ENCODE peak calls at places on chromosome 3, in five cellular contexts. One of them, this sample, is unnamed.
A peak's percentile ranks its signal among the peaks of the same experiment; 100 is the strongest.

GRCh38 chr3:79414821-79415220 is 353.0 kb downstream of the ROBO1 start:
- DNase-seq in sigmoid colon: peak; percentile 82
- DNase-seq in GM12865: no peak
- DNase-seq in adrenal gland: no peak
- DNase-seq in bronchial epithelial cell: peak; percentile 74
- DNase-seq in this sample: no peak

GRCh38 chr3:38224357-38224756 is 41.3 kb upstream of the SLC22A13 start:
- DNase-seq in GM12865: no peak
- DNase-seq in bronchial epithelial cell: no peak
- DNase-seq in adrenal gland: no peak
- DNase-seq in sigmoid colon: no peak
- DNase-seq in this sample: no peak

GRCh38 chr3:159620873-159621272 is 367.8 kb upstream of the IL12A start:
- DNase-seq in sigmoid colon: no peak
- DNase-seq in bronchial epithelial cell: peak; percentile 91
- DNase-seq in adrenal gland: no peak
- DNase-seq in GM12865: no peak
- DNase-seq in this sample: peak; percentile 68

GRCh38 chr3:5005367-5005766 is 26.1 kb downstream of the BHLHE40 start:
- DNase-seq in GM12865: no peak
- DNase-seq in adrenal gland: no peak
- DNase-seq in bronchial epithelial cell: no peak
- DNase-seq in sigmoid colon: peak; percentile 39
- DNase-seq in this sample: no peak

GRCh38 chr3:35639251-35640185 is at the start of gene ARPP21:
- DNase-seq in adrenal gland: no peak
- DNase-seq in bronchial epithelial cell: no peak
- DNase-seq in sigmoid colon: peak; percentile 46
- DNase-seq in GM12865: no peak
- DNase-seq in this sample: peak; percentile 36

GRCh38 chr3:119700269-119700919 is 2.4 kb upstream of the CFAP91 start:
- DNase-seq in sigmoid colon: no peak
- DNase-seq in bronchial epithelial cell: peak; percentile 65
- DNase-seq in GM12865: peak; percentile 87
- DNase-seq in adrenal gland: no peak
- DNase-seq in this sample: no peak

GRCh38 chr3:138331143-138331894 is 1.7 kb upstream of the NME9 start:
- DNase-seq in adrenal gland: peak; percentile 33
- DNase-seq in sigmoid colon: no peak
- DNase-seq in bronchial epithelial cell: no peak
- DNase-seq in GM12865: peak; percentile 19
- DNase-seq in this sample: no peak

GRCh38 chr3:62065985-62066693 is 307.2 kb downstream of the FEZF2 start:
- DNase-seq in adrenal gland: no peak
- DNase-seq in GM12865: no peak
- DNase-seq in bronchial epithelial cell: no peak
- DNase-seq in sigmoid colon: no peak
- DNase-seq in this sample: no peak

GRCh38 chr3:55567121-55567520 is 80.0 kb upstream of the WNT5A start:
- DNase-seq in GM12865: no peak
- DNase-seq in sigmoid colon: no peak
- DNase-seq in bronchial epithelial cell: no peak
- DNase-seq in adrenal gland: no peak
- DNase-seq in this sample: no peak

GRCh38 chr3:65880350-65880749 is 158.4 kb downstream of the MAGI1 start:
- DNase-seq in GM12865: no peak
- DNase-seq in sigmoid colon: no peak
- DNase-seq in adrenal gland: no peak
- DNase-seq in bronchial epithelial cell: no peak
- DNase-seq in this sample: no peak

GRCh38 chr3:177525414-177525813 is 328.1 kb upstream of the TBL1XR1 start:
- DNase-seq in bronchial epithelial cell: no peak
- DNase-seq in adrenal gland: no peak
- DNase-seq in sigmoid colon: no peak
- DNase-seq in GM12865: no peak
- DNase-seq in this sample: no peak

GRCh38 chr3:164004205-164004604 is 1074.1 kb downstream of the SI start:
- DNase-seq in bronchial epithelial cell: no peak
- DNase-seq in adrenal gland: no peak
- DNase-seq in sigmoid colon: no peak
- DNase-seq in GM12865: no peak
- DNase-seq in this sample: no peak

GRCh38 chr3:129119365-129120100 is 2.1 kb downstream of the RAB43 start:
- DNase-seq in sigmoid colon: no peak
- DNase-seq in GM12865: no peak
- DNase-seq in bronchial epithelial cell: no peak
- DNase-seq in adrenal gland: peak; percentile 73
- DNase-seq in this sample: no peak

GRCh38 chr3:129118745-129119144 is 2.9 kb downstream of the RAB43 start:
- DNase-seq in sigmoid colon: no peak
- DNase-seq in GM12865: no peak
- DNase-seq in bronchial epithelial cell: no peak
- DNase-seq in adrenal gland: no peak
- DNase-seq in this sample: no peak

GRCh38 chr3:129121792-129122696 is at the start of gene RAB43:
- DNase-seq in sigmoid colon: peak; percentile 93
- DNase-seq in GM12865: peak; percentile 92
- DNase-seq in adrenal gland: peak; percentile 94
- DNase-seq in bronchial epithelial cell: peak; percentile 67
- DNase-seq in this sample: peak; percentile 88

GRCh38 chr3:129121016-129121791 is 400 bp downstream of the RAB43 start:
- DNase-seq in adrenal gland: no peak
- DNase-seq in sigmoid colon: no peak
- DNase-seq in bronchial epithelial cell: no peak
- DNase-seq in GM12865: no peak
- DNase-seq in this sample: no peak

DNA sequence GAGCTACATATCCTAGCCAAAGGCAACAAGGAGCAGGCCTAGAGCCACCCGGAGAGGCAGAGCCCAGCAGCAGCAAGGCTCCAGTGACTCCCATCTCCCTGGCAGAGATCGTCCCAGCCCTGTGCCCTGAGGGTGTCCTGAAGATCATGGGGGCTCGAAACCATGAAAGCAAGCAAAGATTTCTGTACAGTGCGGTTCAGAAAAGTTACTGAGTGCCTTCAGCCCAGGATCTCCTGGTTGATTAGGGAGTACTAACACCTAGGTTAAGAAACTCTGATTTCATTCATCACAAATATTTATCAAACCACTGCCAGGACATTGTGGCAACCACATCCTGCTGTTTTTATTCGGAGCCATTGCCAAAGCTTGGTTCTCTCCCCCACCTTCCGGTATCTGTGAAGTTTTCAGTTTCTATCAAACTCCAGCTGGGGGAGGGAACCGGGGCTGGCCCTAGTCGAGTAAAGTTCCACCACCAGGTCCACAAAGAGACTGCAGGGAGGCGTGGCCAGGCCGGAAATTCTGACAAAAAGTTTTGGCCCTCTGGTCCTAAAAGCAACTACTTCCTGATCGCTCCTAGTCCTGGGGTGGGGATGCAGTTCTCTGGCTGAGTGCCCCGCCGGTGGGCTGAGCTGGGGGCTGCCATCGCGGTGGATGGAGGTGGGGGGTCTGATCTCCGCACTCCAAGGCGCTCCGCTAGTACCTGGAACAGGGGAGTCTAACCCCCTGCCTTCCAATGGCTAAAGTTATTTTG is 1.2 kb downstream of the RAB43 start:
- DNase-seq in bronchial epithelial cell: peak; percentile 95
- DNase-seq in sigmoid colon: peak; percentile 94
- DNase-seq in adrenal gland: peak; percentile 97
- DNase-seq in GM12865: peak; percentile 97
- DNase-seq in this sample: peak; percentile 87
- TF ChIP-seq CTCF in bronchial epithelial cell: peak; percentile 34
- TF ChIP-seq CTCF in sigmoid colon: no peak
- TF ChIP-seq CTCF in adrenal gland: peak; percentile 52
- TF ChIP-seq CTCF in GM12865: no peak
- TF ChIP-seq CTCF in this sample: peak; percentile 11

GRCh38 chr3:67558429-67558828 is 96.0 kb downstream of the SUCLG2 start:
- DNase-seq in adrenal gland: peak; percentile 51
- DNase-seq in GM12865: no peak
- DNase-seq in sigmoid colon: peak; percentile 71
- DNase-seq in bronchial epithelial cell: no peak
- DNase-seq in this sample: no peak
- H3K4me3 ChIP-seq in adrenal gland: no peak overlapping the region
- H3K4me3 ChIP-seq in GM12865: no peak overlapping the region
- H3K4me3 ChIP-seq in sigmoid colon: no peak overlapping the region
- H3K4me3 ChIP-seq in bronchial epithelial cell: no peak overlapping the region
- H3K4me3 ChIP-seq in this sample: no peak overlapping the region

GRCh38 chr3:48431224-48432029 is 1.5 kb upstream of the PLXNB1 start:
- DNase-seq in adrenal gland: no peak
- DNase-seq in GM12865: no peak
- DNase-seq in bronchial epithelial cell: no peak
- DNase-seq in sigmoid colon: peak; percentile 58
- DNase-seq in this sample: peak; percentile 34

GRCh38 chr3:48434591-48435222 is 4.8 kb upstream of the PLXNB1 start:
- DNase-seq in GM12865: no peak
- DNase-seq in adrenal gland: no peak
- DNase-seq in sigmoid colon: peak; percentile 61
- DNase-seq in bronchial epithelial cell: no peak
- DNase-seq in this sample: peak; percentile 42

GRCh38 chr3:48430359-48431101 is 644 bp upstream of the PLXNB1 start:
- DNase-seq in sigmoid colon: peak; percentile 81
- DNase-seq in GM12865: no peak
- DNase-seq in bronchial epithelial cell: no peak
- DNase-seq in adrenal gland: no peak
- DNase-seq in this sample: peak; percentile 33

GRCh38 chr3:48433472-48434118 is 3.7 kb upstream of the PLXNB1 start:
- DNase-seq in bronchial epithelial cell: peak; percentile 81
- DNase-seq in GM12865: no peak
- DNase-seq in sigmoid colon: peak; percentile 80
- DNase-seq in adrenal gland: no peak
- DNase-seq in this sample: peak; percentile 86

DNA sequence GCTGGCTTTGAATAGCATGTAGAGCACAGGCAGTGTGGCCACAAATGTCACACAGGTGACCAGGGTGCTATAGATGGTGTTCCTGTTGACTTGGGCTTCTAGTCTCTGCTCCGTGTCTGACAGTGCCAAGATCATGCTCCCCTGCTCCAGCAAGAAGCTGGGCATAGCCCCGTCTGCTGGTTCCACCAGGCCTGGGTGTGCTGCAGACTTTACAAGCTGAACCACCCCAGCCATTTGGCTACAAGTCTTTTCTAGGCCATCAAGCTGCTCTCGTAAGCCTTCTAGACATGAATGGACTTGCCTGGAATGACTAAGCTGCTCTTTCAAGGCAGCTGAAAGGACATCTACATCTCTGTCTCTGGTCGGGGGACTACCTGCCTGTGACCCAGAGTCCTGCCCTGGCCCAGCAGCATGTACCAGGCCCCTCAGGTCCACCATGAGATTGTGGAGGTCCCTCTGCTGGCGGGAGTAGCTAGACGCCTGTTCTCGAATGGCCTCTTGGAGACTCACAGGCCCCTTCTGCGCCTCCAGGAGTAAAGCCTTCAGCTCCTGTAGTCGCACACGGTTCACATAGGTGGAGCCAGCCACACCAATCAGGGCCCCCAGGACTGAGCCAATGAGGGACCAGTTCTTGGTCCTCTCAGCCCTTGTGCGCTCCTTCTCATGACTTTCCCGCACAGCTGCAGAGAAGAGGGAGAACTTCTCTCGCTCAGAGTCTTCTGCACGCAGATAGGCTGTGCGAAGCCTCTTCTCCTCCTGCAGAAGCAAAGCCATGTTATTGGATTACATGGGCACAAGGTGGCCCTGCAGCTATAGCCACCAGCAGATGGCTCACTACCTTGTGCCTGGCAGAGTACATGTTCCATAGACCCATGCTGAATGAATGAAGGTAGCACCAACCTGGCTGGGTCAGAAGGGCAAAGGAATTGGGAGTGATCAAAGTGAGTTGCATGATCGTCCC is 2.8 kb upstream of the PLXNB1 start:
- DNase-seq in adrenal gland: no peak
- DNase-seq in bronchial epithelial cell: peak; percentile 97
- DNase-seq in sigmoid colon: peak; percentile 59
- DNase-seq in GM12865: peak; percentile 46
- DNase-seq in this sample: peak; percentile 71
- TF ChIP-seq CTCF in adrenal gland: no peak
- TF ChIP-seq CTCF in bronchial epithelial cell: peak; percentile 30
- TF ChIP-seq CTCF in sigmoid colon: no peak
- TF ChIP-seq CTCF in GM12865: no peak
- TF ChIP-seq CTCF in this sample: peak; percentile 35

GRCh38 chr3:10935846-10936631 is 56.5 kb upstream of the SLC6A1 start:
- DNase-seq in adrenal gland: no peak
- DNase-seq in GM12865: no peak
- DNase-seq in bronchial epithelial cell: peak; percentile 70
- DNase-seq in sigmoid colon: peak; percentile 48
- DNase-seq in this sample: peak; percentile 49
- H3K4me3 ChIP-seq in adrenal gland: no peak overlapping the region
- H3K4me3 ChIP-seq in GM12865: no peak overlapping the region
- H3K4me3 ChIP-seq in bronchial epithelial cell: no peak overlapping the region
- H3K4me3 ChIP-seq in sigmoid colon: no peak overlapping the region
- H3K4me3 ChIP-seq in this sample: no peak overlapping the region

GRCh38 chr3:130480736-130481135 is 36.2 kb upstream of the COL6A6 start:
- DNase-seq in sigmoid colon: no peak
- DNase-seq in adrenal gland: no peak
- DNase-seq in GM12865: peak; percentile 18
- DNase-seq in bronchial epithelial cell: peak; percentile 44
- DNase-seq in this sample: no peak
- TF ChIP-seq CTCF in sigmoid colon: peak; percentile 5
- TF ChIP-seq CTCF in adrenal gland: peak; percentile 35
- TF ChIP-seq CTCF in GM12865: peak; percentile 15
- TF ChIP-seq CTCF in bronchial epithelial cell: peak; percentile 47
- TF ChIP-seq CTCF in this sample: peak; percentile 26

GRCh38 chr3:14725564-14726420 is 50.9 kb downstream of the C3orf20 start:
- DNase-seq in sigmoid colon: peak; percentile 89
- DNase-seq in GM12865: no peak
- DNase-seq in bronchial epithelial cell: no peak
- DNase-seq in adrenal gland: peak; percentile 77
- DNase-seq in this sample: no peak
- H3K4me3 ChIP-seq in sigmoid colon: no peak overlapping the region
- H3K4me3 ChIP-seq in GM12865: no peak overlapping the region
- H3K4me3 ChIP-seq in bronchial epithelial cell: no peak overlapping the region
- H3K4me3 ChIP-seq in adrenal gland: no peak overlapping the region
- H3K4me3 ChIP-seq in this sample: no peak overlapping the region

DNA sequence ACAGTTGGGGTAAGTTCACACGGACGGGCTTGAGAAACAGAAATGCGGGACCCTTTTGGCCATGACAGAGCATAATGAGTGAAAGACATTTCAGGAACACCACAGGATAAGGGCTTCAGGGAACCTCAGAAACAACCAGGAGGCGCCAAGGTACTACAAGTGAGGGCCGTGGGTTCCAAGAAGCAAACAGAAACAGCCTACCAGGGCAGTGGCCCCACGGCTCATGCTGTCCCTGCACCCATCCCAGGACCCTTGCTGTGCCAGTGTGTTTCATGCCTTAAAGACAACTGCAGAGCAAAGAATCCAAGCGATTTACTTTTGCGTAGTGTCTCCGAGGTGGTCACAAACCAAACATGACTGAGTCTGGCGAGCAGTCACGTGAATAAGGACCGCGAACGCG is 54.0 kb downstream of the RUBCN start:
- DNase-seq in GM12865: no peak
- DNase-seq in bronchial epithelial cell: no peak
- DNase-seq in sigmoid colon: no peak
- DNase-seq in adrenal gland: no peak
- DNase-seq in this sample: no peak
- TF ChIP-seq CTCF in GM12865: no peak
- TF ChIP-seq CTCF in bronchial epithelial cell: no peak
- TF ChIP-seq CTCF in sigmoid colon: no peak
- TF ChIP-seq CTCF in adrenal gland: no peak
- TF ChIP-seq CTCF in this sample: no peak

GRCh38 chr3:182981038-182981380 is 671 bp upstream of the DCUN1D1 start:
- DNase-seq in bronchial epithelial cell: no peak
- DNase-seq in sigmoid colon: no peak
- DNase-seq in adrenal gland: no peak
- DNase-seq in GM12865: no peak
- DNase-seq in this sample: no peak
- H3K4me3 ChIP-seq in bronchial epithelial cell: peak overlapping the region; percentile 68
- H3K4me3 ChIP-seq in sigmoid colon: peak overlapping the region; percentile 99
- H3K4me3 ChIP-seq in adrenal gland: peak overlapping the region; percentile 54
- H3K4me3 ChIP-seq in GM12865: peak overlapping the region; percentile 61
- H3K4me3 ChIP-seq in this sample: peak overlapping the region; percentile 100